ENCODE peak calls at places on chromosomes 6 and 20, in eight cellular contexts. M is glutamatergic neuron; D is activated CD8-positive, alpha-beta T cell treated with anti-CD3 and anti-CD28 coated beads for 36 hours; A is tibial nerve; N is astrocyte of the cerebellum; F is fibroblast of mammary gland; B is K562; X is fibroblast of the aortic adventitia. O is an unnamed sample.

GRCh38 chr20:63580796-63581461 is 6.9 kb upstream of the HELZ2 start:
- DNase-seq in M (peak), B (peak), A (no peak), X (peak), D (peak), N (no peak), F (peak), O (no peak)

GRCh38 chr6:33091957-33092356 is 16.2 kb downstream of the HLA-DPB1 start:
- DNase-seq in A (no peak), N (no peak), D (peak), F (no peak), X (no peak), B (peak), M (no peak), O (no peak)

GRCh38 chr6:2258112-2258511 is 12.7 kb upstream of the GMDS start:
- DNase-seq in B (no peak), A (no peak), X (no peak), N (no peak), M (no peak), D (no peak), F (no peak), O (no peak)

GRCh38 chr6:11215773-11216172 is 16.7 kb downstream of the NEDD9 start:
- DNase-seq in B (no peak), F (no peak), A (no peak), X (no peak), N (peak), M (no peak), D (no peak), O (no peak)

GRCh38 chr6:14035448-14035847 is 82.1 kb upstream of the CD83 start:
- DNase-seq in N (peak), D (no peak), A (no peak), B (no peak), M (no peak), X (peak), F (peak), O (peak)

GRCh38 chr6:166556871-166557322 is 29.6 kb downstream of the RAMACL start:
- DNase-seq in D (peak), M (no peak), F (peak), X (peak), N (peak), B (no peak), A (peak), O (peak)

GRCh38 chr20:35901678-35902544 is 52.4 kb downstream of the SCAND1 start:
- DNase-seq in A (no peak), X (peak), F (peak), N (peak), M (no peak), D (no peak), B (peak), O (peak)

GRCh38 chr6:145948328-145948727 is 15.8 kb downstream of the SHPRH start:
- DNase-seq in A (no peak), F (peak), B (no peak), N (no peak), D (no peak), X (peak), M (no peak), O (no peak)

GRCh38 chr6:43033874-43034273 is 12.5 kb downstream of the RRP36 start:
- DNase-seq in B (no peak), D (no peak), A (no peak), F (no peak), N (no peak), X (no peak), M (no peak), O (no peak)

GRCh38 chr6:134323698-134324097 is 5.8 kb upstream of the SGK1 start:
- DNase-seq in X (no peak), B (no peak), D (peak), M (no peak), N (no peak), F (no peak), A (no peak), O (no peak)

GRCh38 chr6:44035621-44036020 is 91.6 kb downstream of the MRPL14 start:
- DNase-seq in D (no peak), A (no peak), X (peak), M (no peak), N (no peak), B (no peak), F (peak), O (no peak)

GRCh38 chr20:21615617-21616080 is 89.8 kb upstream of the PAX1 start:
- DNase-seq in D (peak), N (peak), F (peak), B (peak), A (no peak), X (peak), M (peak), O (no peak)

GRCh38 chr20:33178726-33179125 is 10.8 kb downstream of the BPIFA2 start:
- DNase-seq in M (no peak), N (no peak), B (no peak), X (no peak), D (no peak), A (no peak), F (no peak), O (no peak)

GRCh38 chr20:35013421-35014411 is 58.0 kb downstream of the MYH7B start:
- DNase-seq in X (no peak), F (no peak), M (no peak), B (no peak), A (no peak), N (no peak), D (no peak), O (no peak)

GRCh38 chr6:47836639-47837038 is 54.8 kb downstream of the OPN5 start:
- DNase-seq in N (no peak), D (peak), B (no peak), A (no peak), X (no peak), M (no peak), F (no peak), O (no peak)

GRCh38 chr6:63372951-63373533 is 53.3 kb upstream of the LGSN start:
- DNase-seq in A (no peak), B (no peak), X (no peak), M (no peak), F (peak), D (no peak), N (no peak), O (no peak)

GRCh38 chr6:12509060-12509459 is 207.5 kb upstream of the PHACTR1 start:
- DNase-seq in D (no peak), X (no peak), F (no peak), M (no peak), N (no peak), A (no peak), B (no peak), O (no peak)

GRCh38 chr20:17445561-17445960 is 85.6 kb downstream of the BFSP1 start:
- DNase-seq in N (no peak), F (no peak), B (no peak), A (no peak), M (no peak), D (no peak), X (no peak), O (no peak)

GRCh38 chr20:32482251-32483220 is 102.6 kb downstream of the NOL4L start:
- DNase-seq in N (no peak), A (no peak), F (no peak), X (no peak), M (peak), B (no peak), D (peak), O (no peak)

GRCh38 chr6:98094696-98095095 is 739.7 kb upstream of the POU3F2 start:
- DNase-seq in M (no peak), X (no peak), D (no peak), B (no peak), N (no peak), F (no peak), A (no peak), O (no peak)

GRCh38 chr6:156256161-156256560 is 521.0 kb upstream of the ARID1B start:
- DNase-seq in F (no peak), M (no peak), B (no peak), D (peak), A (no peak), X (no peak), N (no peak), O (no peak)

GRCh38 chr20:653110-653589 is at the start of gene SRXN1:
- DNase-seq in B (peak), A (peak), F (peak), D (peak), N (peak), X (peak), M (peak), O (peak)

GRCh38 chr6:90397929-90398674 is 101.5 kb upstream of the BACH2 start:
- DNase-seq in N (no peak), D (peak), A (no peak), F (no peak), B (peak), X (no peak), M (no peak), O (no peak)

GRCh38 chr20:6122873-6123649 is at the start of gene FERMT1:
- DNase-seq in N (no peak), D (peak), B (no peak), F (peak), X (peak), M (peak), A (no peak), O (peak)

GRCh38 chr20:53034899-53035298 is 62.7 kb downstream of the TSHZ2 start:
- DNase-seq in X (no peak), F (no peak), D (peak), M (no peak), A (no peak), N (no peak), B (no peak), O (no peak)
- TF ChIP-seq CTCF in X (no peak), F (no peak), D (no peak), M (no peak), A (no peak), N (no peak), B (no peak), O (no peak)

GRCh38 chr6:143394351-143394750 is 56.1 kb downstream of the ADAT2 start:
- DNase-seq in N (peak), B (no peak), A (no peak), D (no peak), X (peak), M (no peak), F (no peak), O (no peak)
- TF ChIP-seq CTCF in N (no peak), B (no peak), A (no peak), D (no peak), X (no peak), M (no peak), F (no peak), O (no peak)

GRCh38 chr6:722608-723007 is 29.7 kb upstream of the EXOC2 start:
- DNase-seq in D (no peak), X (peak), M (no peak), A (no peak), N (peak), F (peak), B (no peak), O (peak)

GRCh38 chr6:718345-718744 is 25.4 kb upstream of the EXOC2 start:
- DNase-seq in M (no peak), D (no peak), A (no peak), X (no peak), N (no peak), B (no peak), F (no peak), O (no peak)

GRCh38 chr6:727796-728195 is 34.9 kb upstream of the EXOC2 start:
- DNase-seq in D (no peak), F (no peak), N (no peak), B (no peak), X (no peak), A (no peak), M (no peak), O (no peak)

GRCh38 chr6:722077-722524 is 29.2 kb upstream of the EXOC2 start:
- DNase-seq in D (peak), X (peak), N (peak), M (peak), A (peak), B (peak), F (peak), O (peak)

DNA sequence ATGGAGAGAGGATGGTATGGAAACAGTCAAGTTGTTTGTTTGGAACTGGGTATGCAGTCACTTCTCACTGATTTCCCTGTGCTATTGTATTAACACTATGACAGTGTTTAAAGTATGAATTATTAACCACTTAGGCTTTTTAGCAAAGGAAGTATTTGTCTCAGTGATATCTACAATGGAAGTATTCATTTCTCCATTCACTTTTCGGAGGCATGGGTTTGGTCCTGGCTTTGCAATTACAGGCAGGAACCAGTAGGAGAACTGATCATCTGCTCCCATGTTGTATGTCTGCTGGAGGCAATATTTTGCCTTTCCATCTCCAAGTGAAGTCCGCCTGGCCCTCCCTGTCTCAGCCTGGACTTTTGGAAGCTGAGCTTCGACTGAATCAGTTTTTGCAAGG is 30.6 kb upstream of the EXOC2 start:
- DNase-seq in D (no peak), F (no peak), M (no peak), B (peak), X (no peak), A (no peak), N (no peak), O (no peak)
- TF ChIP-seq CTCF in D (no peak), F (peak), M (peak), B (peak), X (peak), A (no peak), N (peak), O (no peak)

GRCh38 chr6:116883005-116883404 is 6.0 kb downstream of the RFX6 start:
- DNase-seq in F (peak), N (no peak), A (no peak), M (no peak), D (no peak), X (peak), B (no peak), O (no peak)

GRCh38 chr6:116877743-116878142 is 701 bp downstream of the RFX6 start:
- DNase-seq in D (no peak), X (no peak), N (no peak), A (no peak), M (no peak), F (no peak), B (no peak), O (no peak)

GRCh38 chr6:116884530-116884929 is 7.5 kb downstream of the RFX6 start:
- DNase-seq in F (no peak), A (no peak), M (no peak), B (no peak), D (no peak), X (no peak), N (no peak), O (no peak)

GRCh38 chr6:116876635-116877611 is at the start of gene RFX6:
- DNase-seq in N (no peak), D (no peak), X (no peak), B (peak), F (no peak), A (no peak), M (peak), O (no peak)

DNA sequence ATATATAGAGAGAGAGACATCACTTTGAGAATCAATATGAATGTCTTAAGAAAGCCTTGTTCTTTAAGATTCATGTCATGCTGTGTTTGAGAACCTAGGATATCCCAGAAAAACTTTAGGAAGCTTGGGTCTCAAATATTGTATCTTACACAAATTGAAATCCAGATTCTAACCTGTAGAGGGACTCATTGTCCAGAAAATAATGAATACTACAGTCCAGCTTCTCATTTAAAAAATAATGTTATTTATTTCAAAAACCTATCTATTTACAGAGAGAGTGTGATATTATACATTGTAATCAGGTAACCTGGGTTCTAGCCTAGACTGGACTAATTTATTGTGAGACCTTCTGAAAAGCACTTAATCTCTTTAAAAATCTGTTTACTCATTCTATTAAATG is 4.2 kb downstream of the RFX6 start:
- DNase-seq in X (peak), M (no peak), A (no peak), F (peak), D (no peak), B (no peak), N (no peak), O (no peak)
- TF ChIP-seq CTCF in X (no peak), M (no peak), A (no peak), F (peak), D (no peak), B (no peak), N (no peak), O (no peak)